ENCODE peak calls at places on chromosomes 13 and 19, in ten cellular contexts. S is heart left ventricle; V is GM23248; Y is psoas muscle; Z is esophagus squamous epithelium; C is ovary; N is astrocyte; M is GM23338; T is cardiac muscle cell; Q is CD4-positive, alpha-beta memory T cell. G is an unnamed sample. For H3K4me1, the result is how much of the 10 kb centered on the place peaks cover.

GRCh38 chr19:29076161-29076560 is 136.8 kb downstream of the UQCRFS1 start:
- DNase-seq in S (no peak), V (no peak), Y (no peak), Z (no peak), C (no peak), N (no peak), M (no peak), T (no peak), Q (no peak), G (no peak)

GRCh38 chr19:58091251-58091995 is 6.6 kb downstream of the ZSCAN18 start:
- DNase-seq in S (no peak), V (no peak), Y (peak), Z (no peak), C (no peak), N (no peak), M (peak), T (no peak), Q (no peak), G (no peak)

GRCh38 chr13:77696006-77696862 is 1.3 kb upstream of the SLAIN1 start:
- DNase-seq in S (no peak), V (no peak), Y (no peak), Z (no peak), C (no peak), N (no peak), M (peak), T (peak), Q (peak), G (no peak)

GRCh38 chr13:77697208-77698103 is at the start of gene SLAIN1:
- DNase-seq in S (peak), V (peak), Y (peak), Z (no peak), C (peak), N (peak), M (peak), T (peak), Q (peak), G (no peak)

GRCh38 chr19:42121666-42122069 is 10.6 kb downstream of the POU2F2 start:
- DNase-seq in S (peak), V (peak), Y (peak), Z (no peak), C (no peak), N (peak), M (peak), T (no peak), Q (peak), G (peak)

GRCh38 chr13:44365008-44365407 is 8.6 kb upstream of the SERP2 start:
- DNase-seq in S (no peak), V (peak), Y (no peak), Z (no peak), C (no peak), N (peak), M (no peak), T (no peak), Q (no peak), G (no peak)

GRCh38 chr13:48054601-48055000 is 17.1 kb downstream of the NUDT15 start:
- DNase-seq in S (no peak), V (no peak), Y (no peak), Z (no peak), C (no peak), N (no peak), M (no peak), T (no peak), Q (no peak), G (no peak)

GRCh38 chr13:28819748-28820098 is 416 bp upstream of the MTUS2 start:
- DNase-seq in S (peak), V (peak), Y (no peak), Z (no peak), C (no peak), N (peak), M (peak), T (peak), Q (peak), G (no peak)

GRCh38 chr19:40990972-40991381 is at the start of gene CYP2B6:
- DNase-seq in S (no peak), V (no peak), Y (no peak), Z (no peak), C (no peak), N (no peak), M (no peak), T (no peak), Q (no peak), G (no peak)

GRCh38 chr19:41324231-41324702 is 14.3 kb downstream of the CCDC97 start:
- DNase-seq in S (no peak), V (peak), Y (peak), Z (no peak), C (no peak), N (no peak), M (no peak), T (no peak), Q (no peak), G (peak)

GRCh38 chr13:26019881-26020535 is 31.8 kb downstream of the SHISA2 start:
- DNase-seq in S (no peak), V (peak), Y (no peak), Z (no peak), C (no peak), N (peak), M (no peak), T (no peak), Q (no peak), G (peak)

GRCh38 chr13:37139356-37139755 is 33.9 kb upstream of the CSNK1A1L start:
- DNase-seq in S (no peak), V (peak), Y (no peak), Z (no peak), C (no peak), N (no peak), M (no peak), T (no peak), Q (no peak), G (no peak)

GRCh38 chr19:57648336-57649003 is 15.5 kb downstream of the ZNF211 start:
- DNase-seq in S (no peak), V (no peak), Y (no peak), Z (no peak), C (no peak), N (no peak), M (no peak), T (no peak), Q (no peak), G (no peak)

GRCh38 chr19:19534556-19535265 is 3.4 kb upstream of the CILP2 start:
- DNase-seq in S (no peak), V (no peak), Y (no peak), Z (no peak), C (no peak), N (no peak), M (peak), T (no peak), Q (no peak), G (no peak)

GRCh38 chr13:32309812-32310706 is 5.1 kb downstream of the ZAR1L start:
- DNase-seq in S (no peak), V (peak), Y (no peak), Z (no peak), C (no peak), N (peak), M (peak), T (peak), Q (peak), G (no peak)

GRCh38 chr19:18152444-18152816 is 533 bp upstream of the PIK3R2 start:
- DNase-seq in S (peak), V (peak), Y (peak), Z (peak), C (peak), N (peak), M (peak), T (peak), Q (peak), G (peak)

GRCh38 chr13:49112782-49113525 is 107.2 kb upstream of the MLNR start:
- DNase-seq in S (no peak), V (peak), Y (no peak), Z (no peak), C (no peak), N (no peak), M (peak), T (no peak), Q (no peak), G (no peak)

GRCh38 chr13:47794963-47795362 is 206.1 kb downstream of the SUCLA2 start:
- DNase-seq in S (no peak), V (peak), Y (no peak), Z (no peak), C (no peak), N (no peak), M (peak), T (no peak), Q (no peak), G (no peak)

GRCh38 chr13:45662122-45662521 is 40.0 kb upstream of the CBY2 start:
- DNase-seq in S (no peak), V (peak), Y (no peak), Z (no peak), C (no peak), N (no peak), M (no peak), T (no peak), Q (no peak), G (no peak)

GRCh38 chr13:31964168-31964567 is 67.4 kb upstream of the FRY start:
- DNase-seq in S (no peak), V (no peak), Y (no peak), Z (no peak), C (no peak), N (no peak), M (no peak), T (no peak), Q (no peak), G (no peak)

GRCh38 chr19:18266863-18267686 is 7.2 kb downstream of the IQCN start:
- DNase-seq in S (no peak), V (no peak), Y (no peak), Z (no peak), C (peak), N (no peak), M (no peak), T (no peak), Q (no peak), G (no peak)

GRCh38 chr13:63198076-63198475 is 1782.4 kb upstream of the PCDH20 start:
- DNase-seq in S (no peak), V (peak), Y (no peak), Z (no peak), C (no peak), N (peak), M (no peak), T (no peak), Q (no peak), G (no peak)

GRCh38 chr13:104592127-104592526 is 1525.9 kb upstream of the SLC10A2 start:
- DNase-seq in S (no peak), V (no peak), Y (no peak), Z (no peak), C (no peak), N (peak), M (no peak), T (no peak), Q (no peak), G (peak)

GRCh38 chr19:57267294-57267693 is 13.0 kb upstream of the ZNF460 start:
- DNase-seq in S (no peak), V (no peak), Y (no peak), Z (no peak), C (no peak), N (peak), M (peak), T (no peak), Q (no peak), G (no peak)

GRCh38 chr13:113559901-113560644 is 24.5 kb upstream of the TFDP1 start:
- DNase-seq in S (no peak), V (no peak), Y (no peak), Z (no peak), C (no peak), N (no peak), M (no peak), T (no peak), Q (no peak), G (no peak)

GRCh38 chr13:96299235-96299634 is 209.3 kb downstream of the HS6ST3 start:
- DNase-seq in S (no peak), V (no peak), Y (no peak), Z (no peak), C (no peak), N (no peak), M (no peak), T (no peak), Q (no peak), G (no peak)

GRCh38 chr13:106372199-106373160 is 163.0 kb downstream of the EFNB2 start:
- DNase-seq in S (no peak), V (peak), Y (no peak), Z (no peak), C (no peak), N (peak), M (no peak), T (no peak), Q (no peak), G (no peak)

GRCh38 chr13:22506286-22506685 is 674.5 kb upstream of the SGCG start:
- DNase-seq in S (no peak), V (no peak), Y (no peak), Z (no peak), C (no peak), N (no peak), M (no peak), T (peak), Q (no peak), G (no peak)

GRCh38 chr13:80337011-80337688 is 3.8 kb downstream of the SPRY2 start:
- DNase-seq in S (peak), V (peak), Y (no peak), Z (no peak), C (no peak), N (no peak), M (no peak), T (no peak), Q (no peak), G (no peak)

GRCh38 chr19:23304238-23304637 is 54.0 kb upstream of the ZNF724 start:
- DNase-seq in S (no peak), V (no peak), Y (no peak), Z (no peak), C (no peak), N (no peak), M (no peak), T (no peak), Q (no peak), G (no peak)

GRCh38 chr13:37681295-37682032 is 82.9 kb upstream of the POSTN start:
- DNase-seq in S (no peak), V (peak), Y (no peak), Z (no peak), C (no peak), N (peak), M (no peak), T (no peak), Q (no peak), G (no peak)

GRCh38 chr13:92355213-92355612 is 871.4 kb upstream of the GPC6 start:
- DNase-seq in S (no peak), V (no peak), Y (no peak), Z (no peak), C (no peak), N (peak), M (peak), T (peak), Q (no peak), G (no peak)

GRCh38 chr19:55641376-55642152 is 762 bp downstream of the ZNF580 start:
- DNase-seq in S (no peak), V (peak), Y (no peak), Z (no peak), C (no peak), N (peak), M (peak), T (peak), Q (no peak), G (no peak)

GRCh38 chr13:51643114-51643881 is 59.0 kb downstream of the WDFY2 start:
- DNase-seq in S (no peak), V (peak), Y (no peak), Z (no peak), C (no peak), N (peak), M (peak), T (no peak), Q (no peak), G (peak)

GRCh38 chr13:62908321-62908720 is 1492.7 kb upstream of the PCDH20 start:
- DNase-seq in S (no peak), V (no peak), Y (no peak), Z (no peak), C (no peak), N (no peak), M (no peak), T (no peak), Q (no peak), G (no peak)

GRCh38 chr13:36736119-36736726 is 62.4 kb downstream of the SERTM1 start:
- DNase-seq in S (peak), V (peak), Y (no peak), Z (no peak), C (peak), N (peak), M (peak), T (peak), Q (peak), G (peak)

GRCh38 chr13:88544836-88545235 is 873.7 kb downstream of the SLITRK5 start:
- DNase-seq in S (no peak), V (no peak), Y (no peak), Z (no peak), C (no peak), N (no peak), M (no peak), T (no peak), Q (no peak), G (no peak)

GRCh38 chr19:37999309-38000213 is 92.6 kb downstream of the SIPA1L3 start:
- DNase-seq in S (peak), V (peak), Y (peak), Z (no peak), C (no peak), N (peak), M (no peak), T (no peak), Q (no peak), G (peak)

GRCh38 chr19:16066611-16067104 is 9.6 kb upstream of the TPM4 start:
- DNase-seq in S (no peak), V (peak), Y (no peak), Z (no peak), C (no peak), N (peak), M (no peak), T (no peak), Q (peak), G (peak)

GRCh38 chr19:334296-335071 is 10.1 kb downstream of the MIER2 start:
- DNase-seq in S (no peak), V (no peak), Y (no peak), Z (no peak), C (no peak), N (no peak), M (no peak), T (no peak), Q (no peak), G (no peak)

GRCh38 chr19:10766049-10766623 is 48.3 kb downstream of the DNM2 start:
- DNase-seq in S (no peak), V (no peak), Y (peak), Z (no peak), C (no peak), N (no peak), M (no peak), T (no peak), Q (no peak), G (no peak)
- H3K4me1 ChIP-seq in S (under half), V (under half), Y (half or more), Z (under half), C (under half), N (under half), M (under half), T (under half), Q (half or more), G (under half)

DNA sequence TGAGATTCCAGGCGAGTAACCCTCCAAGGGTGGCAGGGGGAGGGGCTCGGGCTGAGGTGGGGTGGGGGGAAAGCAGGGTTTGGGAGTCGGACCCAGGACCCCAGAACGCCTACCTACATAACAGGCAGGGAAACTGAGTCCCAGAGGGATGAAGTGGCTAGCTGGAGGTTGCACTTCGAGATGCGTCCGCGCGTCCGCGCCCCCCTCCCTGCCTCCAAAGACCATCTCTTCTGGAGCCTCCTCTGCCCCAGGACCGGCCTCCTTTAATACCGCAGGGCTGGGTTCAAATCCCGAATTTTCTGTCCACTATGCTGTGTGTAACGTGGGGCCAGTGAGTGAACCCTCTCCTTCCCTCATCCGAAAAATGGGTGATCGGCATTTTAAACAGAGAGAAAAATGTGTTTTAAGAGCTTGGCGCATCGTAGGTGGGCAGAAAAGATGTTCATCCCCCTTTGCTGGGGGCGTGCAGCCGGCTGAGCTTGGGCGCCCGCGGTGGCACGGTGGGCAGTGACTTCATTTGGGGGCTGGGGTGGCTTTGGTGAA is 13.8 kb downstream of the TJP3 start:
- DNase-seq in S (no peak), V (no peak), Y (no peak), Z (no peak), C (no peak), N (no peak), M (no peak), T (no peak), Q (no peak), G (no peak)
- H3K27ac ChIP-seq in S (no peak), V (no peak), Y (no peak), Z (peak), C (no peak), N (no peak), M (no peak), T (no peak), Q (peak), G (no peak)

GRCh38 chr13:87122551-87122950 is 548.6 kb upstream of the SLITRK5 start:
- DNase-seq in S (no peak), V (peak), Y (no peak), Z (no peak), C (no peak), N (peak), M (no peak), T (no peak), Q (no peak), G (no peak)
- H3K4me1 ChIP-seq in S (under half), V (under half), Y (under half), Z (under half), C (under half), N (under half), M (under half), T (under half), Q (under half), G (under half)

GRCh38 chr19:54436031-54436523 is 12.9 kb upstream of the LENG8 start:
- DNase-seq in S (peak), V (no peak), Y (no peak), Z (no peak), C (no peak), N (no peak), M (peak), T (peak), Q (no peak), G (no peak)
- H3K27ac ChIP-seq in S (no peak), V (no peak), Y (no peak), Z (no peak), C (peak), N (no peak), M (no peak), T (no peak), Q (no peak), G (no peak)

DNA sequence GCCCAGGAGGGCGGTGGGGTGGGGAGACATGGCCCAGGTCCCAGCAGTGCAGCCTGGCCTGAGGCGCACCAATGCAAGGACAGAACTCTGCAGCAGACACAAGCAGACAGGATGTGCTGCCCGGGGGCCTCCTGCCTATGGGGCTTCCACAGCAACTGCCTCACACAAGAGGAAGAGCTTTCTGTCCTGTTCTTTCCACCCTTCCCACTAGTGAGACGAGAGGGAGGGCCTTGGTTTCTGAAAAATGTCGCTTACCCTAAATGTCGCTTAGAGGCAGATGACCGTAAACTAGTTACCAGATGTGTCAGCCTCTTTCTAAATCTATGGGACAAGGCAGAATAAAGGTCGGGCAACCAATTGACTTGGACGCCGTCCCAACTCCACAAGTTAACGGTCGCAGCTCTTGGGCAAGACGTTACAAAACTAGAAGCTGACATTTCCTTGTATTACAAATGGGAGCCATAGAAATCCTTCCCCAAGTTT is at the start of gene LAIR1:
- DNase-seq in S (peak), V (no peak), Y (peak), Z (no peak), C (no peak), N (no peak), M (no peak), T (no peak), Q (peak), G (no peak)
- H3K4me1 ChIP-seq in S (under half), V (under half), Y (under half), Z (under half), C (under half), N (under half), M (under half), T (under half), Q (half or more), G (under half)

GRCh38 chr19:13865243-13865577 is 11.7 kb upstream of the NANOS3 start:
- DNase-seq in S (no peak), V (no peak), Y (no peak), Z (no peak), C (no peak), N (no peak), M (no peak), T (no peak), Q (no peak), G (no peak)
- H3K27ac ChIP-seq in S (no peak), V (no peak), Y (no peak), Z (peak), C (no peak), N (no peak), M (no peak), T (no peak), Q (no peak), G (no peak)

GRCh38 chr13:85586422-85586831 is 212.8 kb downstream of the SLITRK6 start:
- DNase-seq in S (no peak), V (no peak), Y (no peak), Z (no peak), C (no peak), N (peak), M (no peak), T (no peak), Q (no peak), G (peak)

GRCh38 chr13:85586856-85587255 is 212.4 kb downstream of the SLITRK6 start:
- DNase-seq in S (no peak), V (no peak), Y (no peak), Z (no peak), C (no peak), N (no peak), M (no peak), T (no peak), Q (no peak), G (no peak)

GRCh38 chr13:85588359-85588758 is 210.9 kb downstream of the SLITRK6 start:
- DNase-seq in S (no peak), V (no peak), Y (no peak), Z (no peak), C (no peak), N (no peak), M (peak), T (no peak), Q (no peak), G (no peak)

DNA sequence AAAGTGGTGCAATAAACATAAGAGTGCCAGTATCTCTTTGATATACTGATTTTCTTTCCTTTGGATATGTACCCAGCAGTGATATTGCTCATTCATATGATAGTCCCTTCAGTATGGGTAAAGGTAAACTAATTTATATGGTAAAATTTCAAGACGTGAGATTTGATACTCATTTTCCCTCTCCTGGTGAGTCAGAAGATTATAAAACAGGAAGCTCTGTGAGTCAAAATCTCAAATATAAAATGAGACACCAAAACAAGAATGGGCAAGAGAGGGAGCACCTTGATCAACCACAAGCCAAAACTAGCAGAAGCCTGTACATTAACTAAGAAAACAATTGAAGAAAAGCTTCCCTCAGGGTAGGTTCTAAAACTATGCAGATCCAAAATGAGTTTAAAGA is 216.3 kb downstream of the SLITRK6 start:
- DNase-seq in S (no peak), V (no peak), Y (no peak), Z (no peak), C (no peak), N (no peak), M (no peak), T (no peak), Q (no peak), G (no peak)
- H3K4me1 ChIP-seq in S (under half), V (under half), Y (under half), Z (under half), C (under half), N (under half), M (under half), T (under half), Q (under half), G (under half)

G was measured in SJSA1.